ENCODE peak calls at places on chromosome 20, in five cellular contexts. P, T, O, F and X are unnamed samples.

GRCh38 chr20:51172558-51173428 is 149.9 kb upstream of the KCNG1 start:
- DNase-seq in P (no peak), T (peak; percentile 12), O (no peak), F (no peak), X (no peak)

GRCh38 chr20:46894971-46895905 is 595 bp downstream of the EYA2 start:
- DNase-seq in P (no peak), T (no peak), O (peak; percentile 25), F (no peak), X (peak; percentile 43)

GRCh38 chr20:20489623-20490341 is 121.9 kb downstream of the INSM1 start:
- DNase-seq in P (no peak), T (no peak), O (no peak), F (no peak), X (no peak)

GRCh38 chr20:52193133-52193532 is 1.6 kb upstream of the ZFP64 start:
- DNase-seq in P (no peak), T (no peak), O (no peak), F (no peak), X (no peak)

GRCh38 chr20:15756001-15756400 is 817.2 kb downstream of the KIF16B start:
- DNase-seq in P (no peak), T (no peak), O (no peak), F (no peak), X (no peak)

GRCh38 chr20:8218861-8219260 is 86.8 kb downstream of the PLCB1 start:
- DNase-seq in P (no peak), T (no peak), O (no peak), F (no peak), X (no peak)

GRCh38 chr20:19048898-19049889 is 163.2 kb upstream of the SLC24A3 start:
- DNase-seq in P (no peak), T (no peak), O (no peak), F (no peak), X (no peak)

GRCh38 chr20:40279390-40279789 is 409.6 kb downstream of the MAFB start:
- DNase-seq in P (no peak), T (no peak), O (peak; percentile 67), F (no peak), X (peak; percentile 76)

GRCh38 chr20:32064667-32065066 is 12.6 kb downstream of the HCK start:
- DNase-seq in P (peak; percentile 58), T (no peak), O (no peak), F (no peak), X (no peak)

GRCh38 chr20:33570743-33571142 is 80.8 kb downstream of the CBFA2T2 start:
- DNase-seq in P (peak; percentile 36), T (no peak), O (no peak), F (no peak), X (no peak)

GRCh38 chr20:4794846-4795245 is 73.1 kb downstream of the PRND start:
- DNase-seq in P (no peak), T (no peak), O (no peak), F (no peak), X (no peak)

GRCh38 chr20:18750735-18751134 is 62.8 kb upstream of the SCP2D1 start:
- DNase-seq in P (no peak), T (no peak), O (no peak), F (no peak), X (no peak)

GRCh38 chr20:54525906-54526596 is 50.7 kb downstream of the DOK5 start:
- DNase-seq in P (no peak), T (no peak), O (no peak), F (no peak), X (no peak)

GRCh38 chr20:52349806-52350205 is 158.2 kb upstream of the ZFP64 start:
- DNase-seq in P (no peak), T (no peak), O (no peak), F (no peak), X (no peak)

GRCh38 chr20:2114106-2114505 is 12.5 kb downstream of the STK35 start:
- DNase-seq in P (no peak), T (no peak), O (no peak), F (no peak), X (no peak)

GRCh38 chr20:33392016-33392415 is 9.3 kb downstream of the CDK5RAP1 start:
- DNase-seq in P (no peak), T (no peak), O (no peak), F (no peak), X (no peak)

GRCh38 chr20:60454491-60454890 is 496.3 kb downstream of the CDH26 start:
- DNase-seq in P (no peak), T (no peak), O (no peak), F (no peak), X (no peak)

GRCh38 chr20:689348-689747 is 13.7 kb upstream of the SCRT2 start:
- DNase-seq in P (no peak), T (no peak), O (no peak), F (no peak), X (no peak)

GRCh38 chr20:689947-690346 is 14.3 kb upstream of the SCRT2 start:
- DNase-seq in P (no peak), T (no peak), O (no peak), F (no peak), X (no peak)

GRCh38 chr20:692044-692443 is 16.4 kb upstream of the SCRT2 start:
- DNase-seq in P (no peak), T (no peak), O (no peak), F (no peak), X (no peak)

GRCh38 chr20:687468-688203 is 12.0 kb upstream of the SCRT2 start:
- DNase-seq in P (no peak), T (no peak), O (no peak), F (no peak), X (no peak)

GRCh38 chr20:688809-689208 is 13.2 kb upstream of the SCRT2 start:
- DNase-seq in P (no peak), T (no peak), O (peak; percentile 8), F (no peak), X (peak; percentile 34)
- TF ChIP-seq CTCF in P (no peak), T (no peak), O (no peak), F (no peak), X (no peak)

GRCh38 chr20:58895099-58895795 is 42.7 kb downstream of the GNAS start:
- DNase-seq in P (no peak), T (no peak), O (no peak), F (no peak), X (no peak)
- TF ChIP-seq CTCF in P (no peak), T (no peak), O (no peak), F (no peak), X (no peak)

GRCh38 chr20:25470045-25470444 is 62.6 kb downstream of the GINS1 start:
- DNase-seq in P (peak; percentile 77), T (peak; percentile 60), O (peak; percentile 18), F (no peak), X (peak; percentile 72)
- TF ChIP-seq CTCF in P (peak; percentile 52), T (peak; percentile 45), O (peak; percentile 76), F (no peak), X (peak; percentile 81)

GRCh38 chr20:10553326-10553984 is 118.3 kb downstream of the SLX4IP start:
- DNase-seq in P (peak; percentile 28), T (peak; percentile 85), O (peak; percentile 69), F (peak; percentile 35), X (peak; percentile 76)
- TF ChIP-seq CTCF in P (peak; percentile 73), T (peak; percentile 97), O (peak; percentile 81), F (no peak), X (peak; percentile 88)

DNA sequence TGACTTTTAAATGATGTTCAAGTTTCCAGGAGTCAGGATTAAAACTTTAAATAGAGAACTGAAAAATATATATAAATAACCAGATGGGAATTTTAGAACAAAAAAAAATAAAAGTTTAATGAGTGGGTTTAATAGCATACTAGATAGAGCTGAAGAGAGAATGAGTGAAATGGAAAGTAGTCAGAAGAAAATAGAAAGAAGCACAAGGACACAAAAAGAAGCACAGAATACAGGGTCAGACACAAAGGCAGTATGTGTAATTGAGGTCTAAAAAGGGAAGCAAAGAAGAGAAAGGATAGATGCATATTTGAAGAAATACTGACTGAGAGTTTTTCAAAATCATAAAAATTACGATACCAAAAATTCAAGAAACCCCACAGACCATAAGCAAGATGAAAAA is 159.8 kb upstream of the FERMT1 start:
- DNase-seq in P (no peak), T (no peak), O (no peak), F (no peak), X (no peak)
- TF ChIP-seq CTCF in P (no peak), T (no peak), O (no peak), F (no peak), X (no peak)

GRCh38 chr20:64100566-64100888 is 6.8 kb downstream of the NPBWR2 start:
- DNase-seq in P (no peak), T (no peak), O (no peak), F (no peak), X (no peak)

GRCh38 chr20:64102647-64103354 is 4.6 kb downstream of the NPBWR2 start:
- DNase-seq in P (no peak), T (no peak), O (no peak), F (no peak), X (no peak)

GRCh38 chr20:64099880-64100565 is 7.3 kb downstream of the NPBWR2 start:
- DNase-seq in P (peak; percentile 71), T (no peak), O (no peak), F (no peak), X (no peak)

GRCh38 chr20:64100946-64101688 is 6.2 kb downstream of the NPBWR2 start:
- DNase-seq in P (no peak), T (no peak), O (no peak), F (no peak), X (no peak)

DNA sequence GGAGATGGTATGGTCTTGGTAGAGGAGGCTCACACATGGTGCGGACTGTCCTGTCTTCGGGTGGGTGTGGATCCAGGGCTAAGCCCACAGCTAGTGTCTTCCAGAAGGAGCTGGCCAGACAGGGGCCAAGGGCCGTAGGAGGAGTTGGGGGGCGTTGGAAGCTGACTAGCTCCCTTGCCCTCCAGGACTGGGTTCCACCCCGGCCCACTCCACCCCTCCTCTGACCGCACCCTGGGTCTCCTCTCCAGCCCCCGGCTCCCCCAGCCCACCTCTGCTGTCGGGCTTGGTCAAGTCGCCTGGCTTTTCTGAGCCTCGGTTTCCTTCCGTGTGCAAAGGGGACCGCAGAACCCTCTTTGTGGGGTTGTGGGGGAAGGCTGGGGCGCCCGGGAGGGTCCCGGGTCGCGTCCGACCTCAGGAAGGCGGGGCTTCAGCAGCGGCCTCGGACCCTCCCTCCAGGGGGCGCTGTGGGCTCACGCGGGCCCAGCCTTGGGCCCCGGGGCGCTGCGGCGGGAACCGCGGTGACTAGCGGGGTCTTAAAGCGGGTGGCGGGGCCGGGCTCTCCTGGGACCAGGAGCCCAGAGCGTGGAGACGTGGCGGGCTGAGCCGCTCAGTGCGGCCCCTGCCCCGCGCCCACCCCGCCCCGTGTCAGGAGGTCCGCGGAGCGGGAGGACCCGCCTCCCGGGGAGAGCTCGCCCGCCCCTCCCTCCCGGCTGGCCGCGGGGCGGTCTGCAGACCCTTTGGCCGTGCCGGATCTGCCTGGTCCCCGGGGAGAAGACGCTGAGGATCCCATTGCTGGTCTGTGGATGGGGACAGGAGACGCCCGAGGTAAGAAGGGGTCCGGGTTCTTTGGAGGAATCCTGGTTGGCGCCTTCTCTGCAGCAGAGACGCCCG is 5.4 kb downstream of the NPBWR2 start:
- DNase-seq in P (peak; percentile 90), T (peak; percentile 41), O (no peak), F (no peak), X (peak; percentile 27)
- TF ChIP-seq CTCF in P (peak; percentile 86), T (peak; percentile 96), O (peak; percentile 67), F (no peak), X (peak; percentile 44)

DNA sequence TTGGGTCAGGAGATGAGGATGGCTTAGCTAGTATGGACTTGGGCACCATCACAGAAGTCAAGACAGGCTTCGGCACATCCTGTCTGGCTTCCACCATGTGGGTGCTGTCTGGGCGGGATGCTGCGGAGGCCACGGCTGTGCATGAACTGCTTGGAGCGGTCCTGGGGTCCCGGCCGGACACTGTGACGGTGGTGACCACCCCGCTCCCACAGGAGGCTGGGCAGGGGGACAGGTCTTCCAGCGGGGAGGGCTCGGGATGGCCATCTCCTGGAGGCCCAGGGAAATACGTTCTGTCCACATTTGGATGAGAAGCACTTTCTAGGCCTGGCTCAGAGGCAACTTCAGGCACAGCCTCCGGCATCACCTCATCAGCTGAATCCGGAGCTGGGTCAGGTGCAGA is 32.1 kb upstream of the TCFL5 start:
- DNase-seq in P (no peak), T (peak; percentile 31), O (no peak), F (no peak), X (no peak)
- TF ChIP-seq CTCF in P (no peak), T (no peak), O (no peak), F (no peak), X (no peak)